ENCODE peak calls at places on chromosomes 11 and 22, in seven cellular contexts. X is breast epithelium; W is A549; K is spleen; I is CD8-positive, alpha-beta T cell; L is mammary epithelial cell; Y is H9. A is an unnamed sample.

GRCh38 chr11:114678125-114679036 is at the start of gene NXPE2:
- DNase-seq in X (no peak), W (no peak), K (no peak), I (no peak), L (peak; percentile 80), Y (no peak), A (peak; percentile 34)

GRCh38 chr22:30279389-30279788 is 9.9 kb downstream of the CASTOR1 start:
- DNase-seq in X (no peak), W (no peak), K (no peak), I (no peak), L (peak; percentile 34), Y (no peak), A (no peak)

GRCh38 chr11:37946155-37946766 is 1348.2 kb upstream of the RAG2 start:
- DNase-seq in X (no peak), W (no peak), K (no peak), I (no peak), L (peak; percentile 43), Y (peak; percentile 59), A (no peak)

GRCh38 chr22:44444341-44445306 is 53.4 kb downstream of the RTL6 start:
- DNase-seq in X (peak; percentile 43), W (no peak), K (peak; percentile 55), I (no peak), L (no peak), Y (peak; percentile 74), A (no peak)

GRCh38 chr11:44693654-44694119 is 33.1 kb upstream of the TSPAN18 start:
- DNase-seq in X (no peak), W (no peak), K (peak; percentile 41), I (no peak), L (no peak), Y (no peak), A (no peak)

GRCh38 chr11:13669544-13670488 is 1.3 kb downstream of the FAR1 start:
- DNase-seq in X (no peak), W (no peak), K (no peak), I (no peak), L (peak; percentile 20), Y (no peak), A (no peak)

GRCh38 chr11:9922806-9923205 is 258.9 kb downstream of the SWAP70 start:
- DNase-seq in X (no peak), W (no peak), K (no peak), I (no peak), L (no peak), Y (peak; percentile 79), A (no peak)

GRCh38 chr11:62061356-62062222 is 62.2 kb upstream of the INCENP start:
- DNase-seq in X (no peak), W (no peak), K (peak; percentile 15), I (no peak), L (peak; percentile 29), Y (no peak), A (no peak)

GRCh38 chr22:46934746-46935491 is 172.5 kb downstream of the TBC1D22A start:
- DNase-seq in X (no peak), W (peak; percentile 23), K (no peak), I (no peak), L (peak; percentile 94), Y (no peak), A (peak; percentile 78)

GRCh38 chr22:30609260-30610185 is 2.5 kb downstream of the TCN2 start:
- DNase-seq in X (no peak), W (peak; percentile 78), K (no peak), I (no peak), L (peak; percentile 89), Y (no peak), A (peak; percentile 78)

GRCh38 chr22:37427128-37427710 is at the start of gene ELFN2:
- DNase-seq in X (no peak), W (peak; percentile 22), K (no peak), I (no peak), L (no peak), Y (no peak), A (no peak)

GRCh38 chr11:43989162-43989961 is 46.9 kb downstream of the C11orf96 start:
- DNase-seq in X (no peak), W (no peak), K (peak; percentile 60), I (no peak), L (no peak), Y (peak; percentile 45), A (peak; percentile 97)

GRCh38 chr11:35126879-35127576 is 11.9 kb upstream of the CD44 start:
- DNase-seq in X (no peak), W (no peak), K (no peak), I (no peak), L (no peak), Y (no peak), A (no peak)

GRCh38 chr22:41539146-41540005 is 4.9 kb downstream of the POLR3H start:
- DNase-seq in X (no peak), W (no peak), K (no peak), I (no peak), L (no peak), Y (no peak), A (no peak)

GRCh38 chr11:118033443-118033842 is 43.4 kb upstream of the TMPRSS4 start:
- DNase-seq in X (no peak), W (no peak), K (no peak), I (no peak), L (no peak), Y (no peak), A (no peak)

DNA sequence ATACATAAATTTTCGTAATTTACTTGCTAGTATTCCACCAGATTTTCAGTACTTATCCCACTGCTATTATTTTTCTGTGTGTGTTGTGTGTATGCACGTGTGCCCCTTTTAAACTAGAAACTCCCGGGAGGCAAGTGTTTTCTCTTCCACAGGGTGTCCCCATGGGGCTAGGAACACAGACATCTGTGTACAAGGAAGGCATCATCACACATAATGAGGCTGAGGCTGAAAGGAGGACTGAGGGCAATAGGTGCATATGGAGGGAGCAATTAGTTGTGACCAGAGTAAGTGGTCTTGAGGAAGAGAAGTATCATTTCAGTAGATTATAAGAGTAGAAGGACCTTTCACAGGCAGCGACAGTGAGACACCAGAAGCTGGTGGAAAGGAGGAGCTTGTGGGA is 2.1 kb upstream of the DPAGT1 start:
- DNase-seq in X (no peak), W (no peak), K (peak; percentile 12), I (no peak), L (no peak), Y (no peak), A (no peak)
- H3K4me1 ChIP-seq in X (peaks cover 8% of the 10 kb centered on the region), W (peaks cover 36% of the 10 kb centered on the region), K (peaks cover 74% of the 10 kb centered on the region), I (peaks cover 39% of the 10 kb centered on the region), L (peaks cover 29% of the 10 kb centered on the region), Y (peaks cover 8% of the 10 kb centered on the region), A (peaks cover 29% of the 10 kb centered on the region)

GRCh38 chr11:68003846-68004550 is at the start of gene UNC93B1:
- DNase-seq in X (peak; percentile 76), W (no peak), K (peak; percentile 98), I (peak; percentile 55), L (peak; percentile 78), Y (peak; percentile 85), A (peak; percentile 98)
- H3K27ac ChIP-seq in X (peak within 1 kb of the TSS; percentile 80), W (peak within 1 kb of the TSS; percentile 91), K (peak within 1 kb of the TSS; percentile 89), I (no peak within 1 kb of the TSS), L (no peak within 1 kb of the TSS), Y (no peak within 1 kb of the TSS), A (no peak within 1 kb of the TSS)

DNA sequence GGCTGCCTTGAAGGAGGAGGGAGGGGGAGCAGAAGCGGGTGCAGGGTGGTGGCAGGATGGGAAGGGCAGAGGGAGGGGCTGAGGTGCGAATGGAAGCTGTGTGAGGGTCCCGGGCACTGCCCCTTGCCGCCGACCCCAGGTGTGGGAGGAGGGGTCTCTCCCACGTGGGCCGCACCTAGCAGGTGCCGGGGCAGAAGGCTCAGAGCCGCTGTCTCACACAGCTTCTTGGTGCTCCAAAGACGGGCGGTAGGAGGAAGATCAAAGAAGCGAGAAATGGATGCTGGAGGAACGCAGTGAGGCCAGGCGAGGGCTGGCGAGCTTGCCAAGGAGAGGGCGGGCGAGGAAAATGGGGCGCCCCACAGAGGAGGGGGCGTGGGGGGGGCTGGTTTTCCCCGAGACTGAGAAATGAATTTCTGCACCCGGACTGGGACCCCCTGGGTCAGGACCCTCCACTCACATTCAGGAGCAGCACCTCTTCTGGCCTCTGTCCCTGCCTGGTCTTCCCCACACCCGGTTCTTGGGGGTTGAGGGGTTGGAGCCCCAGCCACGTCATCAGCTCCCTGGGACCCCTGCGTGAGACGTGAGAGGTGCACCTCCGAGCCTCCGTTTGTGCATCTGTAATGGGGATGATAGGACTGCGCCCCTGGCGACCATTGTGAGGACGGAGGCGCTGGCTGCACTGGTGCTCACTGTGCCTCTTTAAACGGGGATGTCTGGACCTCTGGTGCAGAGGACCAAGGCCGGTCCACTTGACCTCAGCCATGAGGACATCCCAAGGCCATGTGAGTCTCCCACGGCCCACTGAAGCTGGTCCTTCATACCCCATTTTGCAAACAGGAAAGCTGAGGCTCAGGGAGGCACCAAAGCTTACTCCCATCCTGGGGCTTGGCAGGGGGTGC is 16.8 kb downstream of the LSP1 start:
- DNase-seq in X (no peak), W (peak; percentile 79), K (peak; percentile 84), I (no peak), L (no peak), Y (no peak), A (no peak)
- H3K4me1 ChIP-seq in X (peaks cover 2% of the 10 kb centered on the region), W (peaks cover 29% of the 10 kb centered on the region), K (peaks cover 96% of the 10 kb centered on the region), I (peaks cover 73% of the 10 kb centered on the region), L (peaks cover 19% of the 10 kb centered on the region), Y (no peaks in the 10 kb centered on the region), A (peaks cover 11% of the 10 kb centered on the region)

DNA sequence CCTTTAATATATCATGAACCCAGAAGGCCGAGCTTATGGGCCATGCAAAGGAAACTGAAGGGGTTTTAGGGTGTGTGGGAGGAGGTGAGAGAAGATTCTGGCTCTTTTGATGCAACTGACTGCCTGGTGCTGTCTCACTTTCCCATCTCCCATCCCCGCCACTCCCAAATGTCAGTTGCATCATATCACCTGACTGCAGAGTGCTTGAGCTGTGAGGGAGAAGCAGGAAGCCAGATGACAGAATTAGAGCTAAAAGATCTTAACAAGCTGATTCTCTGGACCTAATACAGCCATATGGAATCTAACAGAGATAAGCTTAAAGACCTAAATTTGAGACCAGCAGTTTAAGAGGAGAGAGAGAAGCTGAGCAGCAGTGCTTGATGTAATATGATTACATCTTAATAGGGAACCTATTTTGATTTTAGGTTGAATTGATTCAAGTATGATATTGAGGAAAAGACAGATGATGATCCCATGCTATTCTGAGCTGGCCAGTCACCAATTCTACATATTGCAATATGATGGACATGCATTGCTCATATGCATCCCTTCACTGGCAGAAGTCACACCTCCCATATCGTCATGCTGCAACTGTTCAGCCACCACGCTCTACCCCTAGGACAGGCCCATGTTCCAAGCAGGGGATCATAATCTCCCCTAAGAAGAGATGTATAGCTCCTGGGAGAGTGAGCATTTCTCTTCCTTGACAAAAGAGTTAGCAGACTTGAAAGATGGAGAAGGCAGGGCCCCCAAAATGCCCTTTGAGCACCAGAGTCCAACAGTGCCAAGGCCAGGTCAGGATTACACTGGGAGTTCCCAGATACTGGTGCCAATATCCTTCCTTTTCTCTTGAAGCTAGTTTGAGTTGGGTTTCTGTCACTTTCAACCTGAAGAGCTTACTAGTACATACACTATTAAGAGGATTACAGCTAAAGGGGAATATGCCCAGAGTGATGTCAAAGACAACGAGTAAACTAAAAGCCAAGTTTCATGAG is 44.9 kb downstream of the PLEKHA7 start:
- DNase-seq in X (no peak), W (no peak), K (no peak), I (no peak), L (no peak), Y (no peak), A (no peak)
- H3K27ac ChIP-seq in X (no peak overlapping the region), W (no peak overlapping the region), K (no peak overlapping the region), I (no peak overlapping the region), L (no peak overlapping the region), Y (no peak overlapping the region), A (no peak overlapping the region)

GRCh38 chr11:59678118-59678812 is 9.4 kb upstream of the PATL1 start:
- DNase-seq in X (no peak), W (no peak), K (no peak), I (no peak), L (no peak), Y (no peak), A (no peak)
- H3K4me1 ChIP-seq in X (no peaks in the 10 kb centered on the region), W (no peaks in the 10 kb centered on the region), K (no peaks in the 10 kb centered on the region), I (no peaks in the 10 kb centered on the region), L (peaks cover 7% of the 10 kb centered on the region), Y (no peaks in the 10 kb centered on the region), A (no peaks in the 10 kb centered on the region)

GRCh38 chr11:995752-996420 is 40.6 kb downstream of the MUC6 start:
- DNase-seq in X (no peak), W (no peak), K (no peak), I (no peak), L (no peak), Y (no peak), A (no peak)
- H3K27ac ChIP-seq in X (no peak overlapping the region), W (no peak overlapping the region), K (no peak overlapping the region), I (no peak overlapping the region), L (no peak overlapping the region), Y (no peak overlapping the region), A (no peak overlapping the region)